ENCODE peak calls at places on chromosomes 7 and 10, in five cellular contexts. W, M, N, A and B are unnamed samples.

GRCh38 chr10:94938383-94938782 is at the start of gene CYP2C9:
- DNase-seq in W (no peak), M (no peak), N (no peak), A (no peak), B (no peak)

GRCh38 chr7:55477781-55478374 is 94.4 kb downstream of the VOPP1 start:
- DNase-seq in M (no peak), W (no peak), A (peak; percentile 96), N (no peak), B (no peak)

GRCh38 chr10:35470535-35470934 is 134.2 kb downstream of the CCNY start:
- DNase-seq in A (peak; percentile 15), W (no peak), N (no peak), M (no peak), B (no peak)

GRCh38 chr7:121563177-121563576 is 167.1 kb upstream of the FAM3C start:
- DNase-seq in W (no peak), N (peak; percentile 16), M (no peak), A (no peak), B (no peak)

GRCh38 chr10:133444342-133445267 is 9.1 kb upstream of the SCART1 start:
- DNase-seq in W (no peak), A (no peak), M (no peak), N (no peak), B (no peak)

GRCh38 chr10:119080521-119081259 is at the start of gene EIF3A:
- DNase-seq in M (peak; percentile 96), W (peak; percentile 95), A (peak; percentile 91), N (peak; percentile 90), B (peak; percentile 96)

GRCh38 chr7:33044986-33045385 is 17.6 kb downstream of the NT5C3A start:
- DNase-seq in M (no peak), A (peak; percentile 43), N (no peak), W (no peak), B (peak; percentile 20)

GRCh38 chr10:62813453-62813852 is 2.7 kb downstream of the EGR2 start:
- DNase-seq in W (no peak), A (no peak), N (no peak), M (no peak), B (no peak)

GRCh38 chr7:51308738-51309102 is 7.9 kb downstream of the COBL start:
- DNase-seq in A (no peak), W (no peak), M (no peak), N (no peak), B (no peak)

GRCh38 chr7:51309361-51310130 is 7.1 kb downstream of the COBL start:
- DNase-seq in N (peak; percentile 36), A (no peak), W (no peak), M (no peak), B (no peak)

GRCh38 chr7:51310131-51310583 is 6.5 kb downstream of the COBL start:
- DNase-seq in N (no peak), M (no peak), W (no peak), A (no peak), B (no peak)

GRCh38 chr7:51313276-51314035 is 3.2 kb downstream of the COBL start:
- DNase-seq in A (no peak), N (no peak), M (no peak), W (no peak), B (no peak)

GRCh38 chr7:51311166-51311565 is 5.4 kb downstream of the COBL start:
- DNase-seq in W (no peak), A (no peak), M (no peak), N (no peak), B (no peak)
- TF ChIP-seq CTCF in W (no peak), A (no peak), M (no peak), N (no peak), B (no peak)

DNA sequence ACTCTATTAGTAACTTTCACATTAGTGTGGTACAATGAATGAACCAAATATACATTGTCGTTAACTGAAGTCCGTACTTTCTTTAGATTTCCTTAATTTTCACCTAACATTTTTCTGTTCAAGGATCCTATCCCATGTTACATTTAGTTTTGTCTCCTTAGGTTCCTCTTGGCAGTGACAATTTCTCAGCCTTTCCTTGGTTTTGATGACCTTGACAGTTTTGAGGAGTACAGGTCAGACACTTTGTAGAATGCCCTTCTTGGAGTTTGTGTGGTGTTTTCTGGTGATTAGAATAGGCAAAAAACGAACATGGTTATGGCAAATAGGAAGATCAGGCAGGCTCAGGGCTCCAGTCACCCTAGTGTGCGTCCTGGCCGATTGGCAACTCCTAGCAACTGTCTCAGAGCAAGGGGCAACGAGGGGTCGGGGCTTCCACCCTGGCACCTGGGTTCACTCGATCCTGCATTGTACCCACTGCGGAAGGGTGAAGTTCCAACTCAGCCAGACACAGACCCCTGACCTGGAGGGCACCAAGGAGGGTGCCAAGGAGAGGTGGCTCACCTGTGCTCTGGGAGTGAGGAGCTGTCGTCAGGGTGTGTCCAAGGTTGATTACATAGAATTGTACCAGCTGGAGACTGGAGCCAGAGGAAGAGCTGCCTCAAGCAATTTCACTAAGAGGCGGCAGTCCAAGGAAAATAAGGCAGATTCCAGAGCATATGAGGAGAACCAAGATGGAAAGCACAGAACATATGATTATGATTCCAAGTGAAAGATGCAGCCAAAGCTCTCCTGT is 37.4 kb downstream of the PAPSS2 start:
- DNase-seq in W (no peak), N (no peak), A (no peak), M (no peak), B (no peak)
- TF ChIP-seq CTCF in W (no peak), N (no peak), A (no peak), M (no peak), B (no peak)

DNA sequence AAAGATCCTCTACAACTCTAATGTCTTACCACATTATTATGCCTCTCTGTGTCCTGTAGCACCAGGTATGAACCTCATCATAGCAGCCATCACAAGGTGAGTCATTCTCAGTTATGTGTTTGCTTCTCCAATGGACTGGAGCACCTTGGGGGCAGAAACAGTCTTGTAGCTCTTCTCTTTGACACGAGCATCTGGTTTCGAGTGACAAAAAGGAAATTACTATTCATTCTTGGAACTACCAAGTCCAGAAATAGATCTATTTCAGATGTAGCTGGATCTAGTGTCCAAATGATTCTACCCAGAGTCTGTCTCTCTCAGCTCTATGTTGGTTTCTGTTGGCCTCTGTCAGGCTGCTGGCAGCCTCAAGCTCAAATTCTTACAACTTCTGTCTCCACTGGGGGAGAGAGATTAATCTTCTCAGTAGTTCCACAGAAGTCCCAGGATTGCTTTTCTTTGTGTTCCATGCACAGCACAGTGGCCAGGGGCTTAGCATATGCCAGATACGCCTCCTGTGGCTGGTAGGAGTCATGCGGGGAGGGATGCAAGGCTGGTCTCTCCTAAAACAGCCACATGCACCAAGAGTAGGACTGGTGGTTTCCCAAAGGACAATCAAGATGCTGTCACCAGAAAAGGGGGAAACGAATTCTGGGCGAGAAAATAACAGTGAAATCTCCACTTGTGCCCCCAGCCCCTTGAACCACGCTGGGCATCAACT is 37.2 kb upstream of the PAPSS2 start:
- DNase-seq in N (peak; percentile 38), W (no peak), A (no peak), M (no peak), B (peak; percentile 16)
- TF ChIP-seq CTCF in N (no peak), W (no peak), A (no peak), M (no peak), B (no peak)

GRCh38 chr10:114100848-114101741 is 57.4 kb downstream of the ADRB1 start:
- DNase-seq in W (peak; percentile 35), A (peak; percentile 15), M (peak; percentile 50), N (peak; percentile 35), B (no peak)

GRCh38 chr10:114102253-114102652 is 58.6 kb downstream of the ADRB1 start:
- DNase-seq in M (no peak), A (no peak), W (no peak), N (no peak), B (no peak)

GRCh38 chr10:114103286-114103685 is 59.6 kb downstream of the ADRB1 start:
- DNase-seq in W (no peak), M (no peak), N (no peak), A (peak; percentile 71), B (peak; percentile 58)
- TF ChIP-seq CTCF in W (peak; percentile 72), M (peak; percentile 45), N (no peak), A (peak; percentile 66), B (peak; percentile 1)

GRCh38 chr7:30206942-30207341 is 72.2 kb downstream of the MTURN start:
- DNase-seq in M (no peak), W (no peak), A (no peak), N (no peak), B (no peak)

GRCh38 chr7:30202671-30203070 is 67.9 kb downstream of the MTURN start:
- DNase-seq in W (no peak), A (no peak), N (no peak), M (no peak), B (no peak)

GRCh38 chr7:30209951-30210350 is 74.4 kb upstream of the ZNRF2 start:
- DNase-seq in A (no peak), W (no peak), N (no peak), M (no peak), B (no peak)

GRCh38 chr7:30206466-30206865 is 71.7 kb downstream of the MTURN start:
- DNase-seq in M (no peak), W (no peak), A (peak; percentile 42), N (no peak), B (no peak)

DNA sequence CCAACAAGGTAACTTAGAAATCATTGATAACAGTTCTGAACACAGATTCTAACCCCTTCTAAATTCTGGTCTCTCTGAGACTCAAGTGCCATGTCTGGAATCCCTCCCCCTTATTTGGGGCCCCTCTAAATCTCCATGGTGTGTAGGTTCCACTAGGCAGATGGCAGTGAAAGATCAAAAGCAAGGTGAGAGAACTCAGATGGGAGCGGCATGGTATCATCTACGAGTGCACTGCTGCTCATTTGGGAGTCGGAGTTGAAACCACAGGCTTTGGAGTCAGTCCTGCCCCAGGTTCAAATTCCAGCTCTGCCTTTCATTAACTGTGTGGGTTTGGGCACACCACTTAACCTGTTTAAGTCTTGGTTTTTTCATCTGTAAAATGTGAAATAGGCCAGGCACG is 72.6 kb downstream of the MTURN start:
- DNase-seq in N (no peak), W (no peak), M (no peak), A (no peak), B (no peak)
- TF ChIP-seq CTCF in N (no peak), W (no peak), M (no peak), A (no peak), B (no peak)

GRCh38 chr10:14302035-14302434 is 28.7 kb downstream of the FRMD4A start:
- DNase-seq in M (no peak), N (no peak), W (no peak), A (peak; percentile 35), B (no peak)
- TF ChIP-seq CTCF in M (no peak), N (no peak), W (no peak), A (peak; percentile 71), B (no peak)

GRCh38 chr10:111968624-111969023 is 214.9 kb downstream of the GPAM start:
- DNase-seq in M (no peak), W (no peak), N (no peak), A (peak; percentile 24), B (no peak)
- TF ChIP-seq CTCF in M (no peak), W (no peak), N (no peak), A (no peak), B (no peak)

GRCh38 chr10:59465089-59465488 is 102.7 kb upstream of the FAM13C start:
- DNase-seq in A (peak; percentile 62), M (no peak), W (no peak), N (no peak), B (no peak)
- TF ChIP-seq CTCF in A (peak; percentile 55), M (no peak), W (peak; percentile 72), N (no peak), B (no peak)